ENCODE peak calls at places on chromosome 18, in seven cellular contexts. One of them, this sample, is unnamed.

GRCh38 chr18:41754332-41754731 is 200.7 kb upstream of the PIK3C3 start:
- DNase-seq in upper lobe of right lung: no peak
- DNase-seq in PC-3: no peak
- DNase-seq in fibroblast of lung: no peak
- DNase-seq in cardiac muscle cell: no peak
- DNase-seq in choroid plexus epithelial cell: no peak
- DNase-seq in type B pancreatic cell: no peak
- DNase-seq in this sample: no peak

GRCh38 chr18:48832961-48833700 is 117.6 kb downstream of the SMAD7 start:
- DNase-seq in fibroblast of lung: peak
- DNase-seq in PC-3: peak
- DNase-seq in type B pancreatic cell: peak
- DNase-seq in upper lobe of right lung: peak
- DNase-seq in choroid plexus epithelial cell: no peak
- DNase-seq in cardiac muscle cell: no peak
- DNase-seq in this sample: peak

GRCh38 chr18:46768166-46768921 is 11.5 kb upstream of the ST8SIA5 start:
- DNase-seq in choroid plexus epithelial cell: no peak
- DNase-seq in type B pancreatic cell: no peak
- DNase-seq in PC-3: no peak
- DNase-seq in fibroblast of lung: no peak
- DNase-seq in upper lobe of right lung: no peak
- DNase-seq in cardiac muscle cell: no peak
- DNase-seq in this sample: no peak

GRCh38 chr18:36067118-36067957 is at the start of gene RPRD1A:
- DNase-seq in fibroblast of lung: peak
- DNase-seq in PC-3: peak
- DNase-seq in type B pancreatic cell: peak
- DNase-seq in cardiac muscle cell: peak
- DNase-seq in upper lobe of right lung: peak
- DNase-seq in choroid plexus epithelial cell: peak
- DNase-seq in this sample: peak

GRCh38 chr18:43271593-43272432 is 5.5 kb downstream of the SYT4 start:
- DNase-seq in choroid plexus epithelial cell: peak
- DNase-seq in upper lobe of right lung: no peak
- DNase-seq in fibroblast of lung: peak
- DNase-seq in PC-3: peak
- DNase-seq in type B pancreatic cell: no peak
- DNase-seq in cardiac muscle cell: peak
- DNase-seq in this sample: no peak

GRCh38 chr18:50633992-50634391 is 74.1 kb downstream of the MAPK4 start:
- DNase-seq in type B pancreatic cell: no peak
- DNase-seq in fibroblast of lung: no peak
- DNase-seq in cardiac muscle cell: no peak
- DNase-seq in PC-3: no peak
- DNase-seq in choroid plexus epithelial cell: no peak
- DNase-seq in upper lobe of right lung: no peak
- DNase-seq in this sample: no peak

GRCh38 chr18:51082571-51083264 is 52.7 kb downstream of the SMAD4 start:
- DNase-seq in cardiac muscle cell: no peak
- DNase-seq in PC-3: no peak
- DNase-seq in upper lobe of right lung: no peak
- DNase-seq in choroid plexus epithelial cell: peak
- DNase-seq in type B pancreatic cell: no peak
- DNase-seq in fibroblast of lung: peak
- DNase-seq in this sample: no peak

GRCh38 chr18:36493349-36494281 is 196.1 kb downstream of the FHOD3 start:
- DNase-seq in fibroblast of lung: peak
- DNase-seq in PC-3: no peak
- DNase-seq in type B pancreatic cell: no peak
- DNase-seq in choroid plexus epithelial cell: peak
- DNase-seq in upper lobe of right lung: no peak
- DNase-seq in cardiac muscle cell: peak
- DNase-seq in this sample: no peak

GRCh38 chr18:72941001-72941400 is 73.2 kb upstream of the NETO1 start:
- DNase-seq in PC-3: peak
- DNase-seq in fibroblast of lung: no peak
- DNase-seq in upper lobe of right lung: no peak
- DNase-seq in type B pancreatic cell: no peak
- DNase-seq in cardiac muscle cell: peak
- DNase-seq in choroid plexus epithelial cell: peak
- DNase-seq in this sample: no peak

GRCh38 chr18:23629444-23629946 is 33.2 kb downstream of the ANKRD29 start:
- DNase-seq in type B pancreatic cell: no peak
- DNase-seq in choroid plexus epithelial cell: no peak
- DNase-seq in cardiac muscle cell: no peak
- DNase-seq in upper lobe of right lung: peak
- DNase-seq in PC-3: peak
- DNase-seq in fibroblast of lung: no peak
- DNase-seq in this sample: no peak

GRCh38 chr18:79508565-79509535 is 113.1 kb downstream of the NFATC1 start:
- DNase-seq in cardiac muscle cell: no peak
- DNase-seq in upper lobe of right lung: peak
- DNase-seq in type B pancreatic cell: peak
- DNase-seq in PC-3: no peak
- DNase-seq in fibroblast of lung: no peak
- DNase-seq in choroid plexus epithelial cell: no peak
- DNase-seq in this sample: peak

GRCh38 chr18:23353459-23353858 is 99.6 kb upstream of the RIOK3 start:
- DNase-seq in fibroblast of lung: no peak
- DNase-seq in type B pancreatic cell: no peak
- DNase-seq in PC-3: no peak
- DNase-seq in choroid plexus epithelial cell: no peak
- DNase-seq in cardiac muscle cell: no peak
- DNase-seq in upper lobe of right lung: no peak
- DNase-seq in this sample: peak

GRCh38 chr18:48818329-48819254 is 132.2 kb downstream of the SMAD7 start:
- DNase-seq in type B pancreatic cell: peak
- DNase-seq in cardiac muscle cell: no peak
- DNase-seq in choroid plexus epithelial cell: no peak
- DNase-seq in upper lobe of right lung: peak
- DNase-seq in PC-3: no peak
- DNase-seq in fibroblast of lung: no peak
- DNase-seq in this sample: peak

GRCh38 chr18:13551841-13552733 is 174.3 kb downstream of the FAM210A start:
- DNase-seq in fibroblast of lung: no peak
- DNase-seq in PC-3: no peak
- DNase-seq in type B pancreatic cell: peak
- DNase-seq in choroid plexus epithelial cell: no peak
- DNase-seq in upper lobe of right lung: no peak
- DNase-seq in cardiac muscle cell: no peak
- DNase-seq in this sample: peak

GRCh38 chr18:46051731-46052461 is 20.2 kb downstream of the PSTPIP2 start:
- DNase-seq in cardiac muscle cell: no peak
- DNase-seq in choroid plexus epithelial cell: peak
- DNase-seq in upper lobe of right lung: no peak
- DNase-seq in PC-3: no peak
- DNase-seq in fibroblast of lung: peak
- DNase-seq in type B pancreatic cell: no peak
- DNase-seq in this sample: peak

GRCh38 chr18:60804412-60804811 is 431.8 kb upstream of the MC4R start:
- DNase-seq in choroid plexus epithelial cell: no peak
- DNase-seq in fibroblast of lung: no peak
- DNase-seq in cardiac muscle cell: no peak
- DNase-seq in upper lobe of right lung: no peak
- DNase-seq in type B pancreatic cell: no peak
- DNase-seq in PC-3: no peak
- DNase-seq in this sample: no peak

GRCh38 chr18:48356909-48357631 is 52.1 kb downstream of the ZBTB7C start:
- DNase-seq in upper lobe of right lung: no peak
- DNase-seq in type B pancreatic cell: peak
- DNase-seq in fibroblast of lung: no peak
- DNase-seq in PC-3: no peak
- DNase-seq in choroid plexus epithelial cell: no peak
- DNase-seq in cardiac muscle cell: no peak
- DNase-seq in this sample: no peak

GRCh38 chr18:61655630-61656029 is 237.2 kb downstream of the RNF152 start:
- DNase-seq in type B pancreatic cell: no peak
- DNase-seq in upper lobe of right lung: no peak
- DNase-seq in choroid plexus epithelial cell: no peak
- DNase-seq in cardiac muscle cell: no peak
- DNase-seq in PC-3: no peak
- DNase-seq in fibroblast of lung: no peak
- DNase-seq in this sample: no peak

GRCh38 chr18:13893418-13893760 is 21.9 kb downstream of the MC2R start:
- DNase-seq in PC-3: no peak
- DNase-seq in type B pancreatic cell: no peak
- DNase-seq in fibroblast of lung: no peak
- DNase-seq in choroid plexus epithelial cell: no peak
- DNase-seq in upper lobe of right lung: no peak
- DNase-seq in cardiac muscle cell: no peak
- DNase-seq in this sample: no peak

GRCh38 chr18:77141401-77142118 is 9.0 kb upstream of the MBP start:
- DNase-seq in cardiac muscle cell: no peak
- DNase-seq in upper lobe of right lung: peak
- DNase-seq in PC-3: no peak
- DNase-seq in fibroblast of lung: no peak
- DNase-seq in type B pancreatic cell: no peak
- DNase-seq in choroid plexus epithelial cell: no peak
- DNase-seq in this sample: no peak
- TF ChIP-seq CTCF in cardiac muscle cell: no peak
- TF ChIP-seq CTCF in upper lobe of right lung: peak
- TF ChIP-seq CTCF in PC-3: no peak
- TF ChIP-seq CTCF in fibroblast of lung: no peak
- TF ChIP-seq CTCF in type B pancreatic cell: peak
- TF ChIP-seq CTCF in choroid plexus epithelial cell: peak
- TF ChIP-seq CTCF in this sample: peak

GRCh38 chr18:52348209-52348608 is 8.2 kb downstream of the DCC start:
- DNase-seq in PC-3: peak
- DNase-seq in type B pancreatic cell: no peak
- DNase-seq in cardiac muscle cell: no peak
- DNase-seq in upper lobe of right lung: no peak
- DNase-seq in fibroblast of lung: peak
- DNase-seq in choroid plexus epithelial cell: peak
- DNase-seq in this sample: no peak
- TF ChIP-seq CTCF in PC-3: peak
- TF ChIP-seq CTCF in type B pancreatic cell: peak
- TF ChIP-seq CTCF in cardiac muscle cell: no peak
- TF ChIP-seq CTCF in upper lobe of right lung: no peak
- TF ChIP-seq CTCF in fibroblast of lung: peak
- TF ChIP-seq CTCF in choroid plexus epithelial cell: peak
- TF ChIP-seq CTCF in this sample: peak

DNA sequence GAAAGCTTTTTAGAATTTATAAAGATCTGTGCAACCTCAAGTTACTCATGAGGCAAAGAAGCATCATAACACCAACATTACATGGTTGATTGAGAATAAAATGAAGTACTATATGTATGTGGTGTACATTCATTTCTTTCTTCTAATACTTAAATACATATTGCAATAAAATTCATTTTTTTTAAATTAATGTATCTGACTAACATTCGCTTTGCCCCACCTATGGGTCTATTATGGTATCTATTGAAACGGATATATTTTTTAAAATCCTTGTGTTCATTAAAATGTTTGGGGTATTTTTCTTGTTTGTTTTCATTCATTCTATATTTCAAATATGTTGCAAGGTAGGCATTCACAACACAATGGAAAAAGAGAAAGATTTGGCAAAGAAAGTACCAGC is 237.5 kb downstream of the DSEL start:
- DNase-seq in PC-3: no peak
- DNase-seq in type B pancreatic cell: no peak
- DNase-seq in upper lobe of right lung: no peak
- DNase-seq in fibroblast of lung: no peak
- DNase-seq in choroid plexus epithelial cell: no peak
- DNase-seq in cardiac muscle cell: no peak
- DNase-seq in this sample: no peak
- TF ChIP-seq CTCF in PC-3: peak
- TF ChIP-seq CTCF in type B pancreatic cell: no peak
- TF ChIP-seq CTCF in upper lobe of right lung: no peak
- TF ChIP-seq CTCF in fibroblast of lung: no peak
- TF ChIP-seq CTCF in choroid plexus epithelial cell: peak
- TF ChIP-seq CTCF in cardiac muscle cell: no peak
- TF ChIP-seq CTCF in this sample: no peak

GRCh38 chr18:25726278-25726677 is 364.1 kb downstream of the SS18 start:
- DNase-seq in upper lobe of right lung: no peak
- DNase-seq in cardiac muscle cell: no peak
- DNase-seq in fibroblast of lung: peak
- DNase-seq in type B pancreatic cell: no peak
- DNase-seq in PC-3: no peak
- DNase-seq in choroid plexus epithelial cell: peak
- DNase-seq in this sample: no peak
- TF ChIP-seq CTCF in upper lobe of right lung: no peak
- TF ChIP-seq CTCF in cardiac muscle cell: no peak
- TF ChIP-seq CTCF in fibroblast of lung: no peak
- TF ChIP-seq CTCF in type B pancreatic cell: no peak
- TF ChIP-seq CTCF in PC-3: no peak
- TF ChIP-seq CTCF in choroid plexus epithelial cell: no peak
- TF ChIP-seq CTCF in this sample: no peak

GRCh38 chr18:58745914-58746313 is 74.6 kb downstream of the MALT1 start:
- DNase-seq in cardiac muscle cell: no peak
- DNase-seq in upper lobe of right lung: no peak
- DNase-seq in PC-3: no peak
- DNase-seq in fibroblast of lung: no peak
- DNase-seq in type B pancreatic cell: no peak
- DNase-seq in choroid plexus epithelial cell: no peak
- DNase-seq in this sample: no peak
- TF ChIP-seq CTCF in cardiac muscle cell: no peak
- TF ChIP-seq CTCF in upper lobe of right lung: no peak
- TF ChIP-seq CTCF in PC-3: no peak
- TF ChIP-seq CTCF in fibroblast of lung: no peak
- TF ChIP-seq CTCF in type B pancreatic cell: no peak
- TF ChIP-seq CTCF in choroid plexus epithelial cell: no peak
- TF ChIP-seq CTCF in this sample: no peak

GRCh38 chr18:9804517-9805104 is 81.2 kb upstream of the TXNDC2 start:
- DNase-seq in fibroblast of lung: no peak
- DNase-seq in cardiac muscle cell: no peak
- DNase-seq in choroid plexus epithelial cell: peak
- DNase-seq in upper lobe of right lung: no peak
- DNase-seq in PC-3: peak
- DNase-seq in type B pancreatic cell: no peak
- DNase-seq in this sample: no peak
- TF ChIP-seq CTCF in fibroblast of lung: no peak
- TF ChIP-seq CTCF in cardiac muscle cell: no peak
- TF ChIP-seq CTCF in choroid plexus epithelial cell: no peak
- TF ChIP-seq CTCF in upper lobe of right lung: no peak
- TF ChIP-seq CTCF in PC-3: peak
- TF ChIP-seq CTCF in type B pancreatic cell: no peak
- TF ChIP-seq CTCF in this sample: no peak

DNA sequence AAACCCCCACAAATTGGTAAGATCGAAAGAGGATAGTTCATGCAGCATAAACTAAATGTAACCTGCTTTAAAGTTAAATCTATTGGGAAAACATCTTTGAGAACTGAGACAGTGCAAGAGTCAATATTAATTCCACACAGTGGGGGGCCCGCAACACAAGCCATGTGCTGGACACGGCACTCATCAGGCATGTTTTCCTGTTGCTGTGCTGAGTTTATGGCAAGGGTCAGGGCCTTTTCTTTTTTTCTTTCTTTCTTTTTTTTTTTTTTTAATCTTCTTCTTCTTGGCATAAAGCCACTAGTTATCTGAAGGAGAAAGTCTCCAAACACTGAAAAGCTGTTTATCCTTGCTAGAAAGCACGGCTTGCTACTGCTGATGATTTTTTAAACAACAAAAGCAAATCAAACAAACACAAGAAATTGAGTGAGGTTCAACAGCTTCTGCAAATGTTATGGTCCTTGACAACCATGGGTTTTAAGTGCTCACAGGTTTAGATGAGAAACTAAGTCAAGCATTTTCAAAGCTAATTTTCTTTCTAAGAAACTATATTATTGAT is 252.1 kb downstream of the ZNF521 start:
- DNase-seq in upper lobe of right lung: no peak
- DNase-seq in cardiac muscle cell: peak
- DNase-seq in fibroblast of lung: no peak
- DNase-seq in PC-3: no peak
- DNase-seq in type B pancreatic cell: no peak
- DNase-seq in choroid plexus epithelial cell: peak
- DNase-seq in this sample: no peak
- TF ChIP-seq CTCF in upper lobe of right lung: no peak
- TF ChIP-seq CTCF in cardiac muscle cell: peak
- TF ChIP-seq CTCF in fibroblast of lung: no peak
- TF ChIP-seq CTCF in PC-3: no peak
- TF ChIP-seq CTCF in type B pancreatic cell: no peak
- TF ChIP-seq CTCF in choroid plexus epithelial cell: no peak
- TF ChIP-seq CTCF in this sample: no peak

This sample was measured in osteocyte.